ENCODE peak calls at places on chromosome X, in nine cellular contexts. I, M, A, R, S, V, B, O and X are unnamed samples.

GRCh38 chrX:108221481-108221880 is 129.9 kb downstream of the ATG4A start:
- DNase-seq in I (no peak), M (no peak), A (no peak), R (no peak), S (no peak), V (no peak), B (no peak), O (no peak), X (no peak)

GRCh38 chrX:47311857-47312774 is 58.3 kb upstream of the ZNF157 start:
- DNase-seq in I (peak), M (peak), A (peak), R (peak), S (peak), V (peak), B (peak), O (no peak), X (no peak)

GRCh38 chrX:13250831-13251612 is 68.8 kb downstream of the ATXN3L start:
- DNase-seq in I (peak), M (no peak), A (no peak), R (no peak), S (peak), V (peak), B (no peak), O (no peak), X (no peak)

GRCh38 chrX:132614297-132614696 is 125.5 kb upstream of the MBNL3 start:
- DNase-seq in I (peak), M (peak), A (no peak), R (no peak), S (no peak), V (peak), B (no peak), O (no peak), X (no peak)

GRCh38 chrX:39670281-39670680 is 427.5 kb downstream of the BCOR start:
- DNase-seq in I (no peak), M (no peak), A (no peak), R (no peak), S (no peak), V (no peak), B (no peak), O (no peak), X (no peak)

GRCh38 chrX:48278958-48279357 is 23.8 kb downstream of the SSX1 start:
- DNase-seq in I (no peak), M (peak), A (no peak), R (no peak), S (peak), V (no peak), B (no peak), O (no peak), X (no peak)

GRCh38 chrX:129572422-129572821 is 32.4 kb downstream of the OCRL start:
- DNase-seq in I (no peak), M (no peak), A (no peak), R (no peak), S (no peak), V (no peak), B (no peak), O (no peak), X (no peak)

GRCh38 chrX:112759512-112759911 is 79.8 kb upstream of the LHFPL1 start:
- DNase-seq in I (no peak), M (no peak), A (no peak), R (no peak), S (no peak), V (peak), B (no peak), O (no peak), X (no peak)

GRCh38 chrX:101676571-101676970 is 16.9 kb upstream of the ARMCX2 start:
- DNase-seq in I (no peak), M (no peak), A (no peak), R (no peak), S (no peak), V (no peak), B (no peak), O (no peak), X (peak)

GRCh38 chrX:7088968-7089615 is 58.4 kb upstream of the STS start:
- DNase-seq in I (no peak), M (peak), A (peak), R (no peak), S (no peak), V (no peak), B (peak), O (peak), X (no peak)

GRCh38 chrX:48509245-48509590 is 426 bp downstream of the PORCN start:
- DNase-seq in I (no peak), M (no peak), A (no peak), R (no peak), S (no peak), V (no peak), B (no peak), O (no peak), X (no peak)

GRCh38 chrX:72308566-72309296 is 3.0 kb upstream of the CITED1 start:
- DNase-seq in I (peak), M (peak), A (no peak), R (peak), S (peak), V (peak), B (no peak), O (peak), X (peak)

GRCh38 chrX:112654871-112655270 is 24.9 kb downstream of the LHFPL1 start:
- DNase-seq in I (peak), M (no peak), A (no peak), R (no peak), S (peak), V (peak), B (no peak), O (no peak), X (no peak)

GRCh38 chrX:153441981-153442380 is 3.9 kb downstream of the TREX2 start:
- DNase-seq in I (no peak), M (no peak), A (no peak), R (no peak), S (no peak), V (no peak), B (no peak), O (no peak), X (no peak)

GRCh38 chrX:18951032-18951431 is 32.9 kb downstream of the PHKA2 start:
- DNase-seq in I (no peak), M (no peak), A (no peak), R (no peak), S (no peak), V (no peak), B (no peak), O (no peak), X (no peak)

GRCh38 chrX:119236599-119237525 is 777 bp downstream of the PGRMC1 start:
- DNase-seq in I (peak), M (peak), A (peak), R (peak), S (peak), V (peak), B (no peak), O (peak), X (peak)

GRCh38 chrX:12013220-12013619 is 125.1 kb upstream of the FRMPD4 start:
- DNase-seq in I (peak), M (peak), A (no peak), R (no peak), S (peak), V (peak), B (no peak), O (no peak), X (no peak)

GRCh38 chrX:79570524-79571240 is 203.5 kb upstream of the ITM2A start:
- DNase-seq in I (no peak), M (no peak), A (no peak), R (no peak), S (no peak), V (no peak), B (no peak), O (no peak), X (no peak)

GRCh38 chrX:131010186-131010585 is 48.0 kb upstream of the ARHGAP36 start:
- DNase-seq in I (no peak), M (no peak), A (no peak), R (no peak), S (no peak), V (no peak), B (no peak), O (no peak), X (no peak)